ENCODE peak calls at places on chromosome 3, in ten cellular contexts. G, I, P, Q, D, M, E, S, J and T are unnamed samples. For H3K27me3 and H3K9me3, the result is how much of the 10 kb centered on the place peaks cover.

GRCh38 chr3:47781326-47781684 is 388 bp downstream of the SMARCC1 start:
- DNase-seq in G (no peak), I (peak), P (peak), Q (peak), D (no peak), M (peak), E (no peak), S (peak), J (peak), T (peak)

GRCh38 chr3:159929181-159929893 is 59.3 kb upstream of the IL12A start:
- DNase-seq in G (no peak), I (no peak), P (no peak), Q (peak), D (no peak), M (no peak), E (peak), S (peak), J (no peak), T (no peak)

GRCh38 chr3:182523836-182524235 is 269.5 kb upstream of the ATP11B start:
- DNase-seq in G (no peak), I (no peak), P (no peak), Q (no peak), D (no peak), M (no peak), E (no peak), S (no peak), J (no peak), T (no peak)

GRCh38 chr3:126672340-126672739 is 17.4 kb upstream of the TXNRD3 start:
- DNase-seq in G (no peak), I (no peak), P (no peak), Q (no peak), D (no peak), M (no peak), E (no peak), S (no peak), J (no peak), T (no peak)

GRCh38 chr3:123535580-123535979 is 49.3 kb downstream of the HACD2 start:
- DNase-seq in G (no peak), I (no peak), P (no peak), Q (peak), D (no peak), M (no peak), E (no peak), S (no peak), J (no peak), T (no peak)

GRCh38 chr3:104908761-104909160 is 457.9 kb upstream of the ALCAM start:
- DNase-seq in G (no peak), I (no peak), P (no peak), Q (no peak), D (no peak), M (no peak), E (no peak), S (no peak), J (no peak), T (no peak)

GRCh38 chr3:197670361-197670760 is 66.3 kb downstream of the RUBCN start:
- DNase-seq in G (no peak), I (no peak), P (no peak), Q (no peak), D (no peak), M (no peak), E (no peak), S (no peak), J (no peak), T (no peak)

GRCh38 chr3:17158941-17159682 is 274.4 kb downstream of the PLCL2 start:
- DNase-seq in G (no peak), I (no peak), P (no peak), Q (no peak), D (no peak), M (no peak), E (no peak), S (peak), J (no peak), T (peak)

GRCh38 chr3:119937229-119937628 is 155.3 kb downstream of the NR1I2 start:
- DNase-seq in G (no peak), I (no peak), P (no peak), Q (no peak), D (no peak), M (no peak), E (no peak), S (no peak), J (no peak), T (no peak)

GRCh38 chr3:127056281-127056680 is 73.4 kb downstream of the PLXNA1 start:
- DNase-seq in G (no peak), I (peak), P (no peak), Q (no peak), D (no peak), M (no peak), E (no peak), S (no peak), J (no peak), T (no peak)

GRCh38 chr3:85161544-85161943 is 202.8 kb downstream of the CADM2 start:
- DNase-seq in G (no peak), I (no peak), P (no peak), Q (no peak), D (no peak), M (no peak), E (no peak), S (no peak), J (no peak), T (no peak)

GRCh38 chr3:132245547-132245946 is 71.7 kb upstream of the ACP3 start:
- DNase-seq in G (no peak), I (no peak), P (no peak), Q (no peak), D (no peak), M (no peak), E (no peak), S (no peak), J (no peak), T (peak)

GRCh38 chr3:50124363-50125226 is 30.5 kb upstream of the SEMA3F start:
- DNase-seq in G (no peak), I (peak), P (no peak), Q (peak), D (no peak), M (no peak), E (no peak), S (no peak), J (peak), T (peak)

GRCh38 chr3:127259882-127260281 is 28.0 kb downstream of the PRR20G start:
- DNase-seq in G (no peak), I (no peak), P (no peak), Q (no peak), D (no peak), M (no peak), E (no peak), S (no peak), J (no peak), T (no peak)

GRCh38 chr3:167996514-167996913 is 99.2 kb downstream of the GOLIM4 start:
- DNase-seq in G (no peak), I (no peak), P (no peak), Q (no peak), D (no peak), M (no peak), E (no peak), S (no peak), J (no peak), T (no peak)

GRCh38 chr3:137763594-137763938 is 549 bp upstream of the SOX14 start:
- DNase-seq in G (no peak), I (no peak), P (no peak), Q (no peak), D (no peak), M (no peak), E (no peak), S (no peak), J (no peak), T (peak)
- H3K27me3 ChIP-seq in G (under half), I (under half), P (under half), Q (half or more), D (half or more), M (half or more), E (half or more), S (half or more), J (half or more), T (half or more)

DNA sequence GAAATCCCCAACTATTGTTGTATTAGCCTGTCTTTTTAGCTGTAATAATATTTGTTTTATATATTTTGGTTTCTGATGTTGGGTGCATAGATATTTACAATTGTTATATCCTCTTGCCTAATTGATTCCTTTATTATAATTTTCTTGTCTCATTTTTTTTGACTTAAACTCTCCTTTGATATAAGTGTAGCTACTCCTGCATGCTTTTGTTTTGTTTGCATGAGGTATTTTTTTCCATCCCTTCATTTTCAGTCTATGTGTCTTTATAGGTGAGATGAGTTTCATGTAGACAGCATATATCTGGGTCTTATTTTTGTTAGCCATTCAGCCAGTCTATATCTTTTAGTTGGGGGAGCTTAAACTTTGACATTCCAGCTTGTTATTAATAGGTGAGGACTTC is 37.4 kb downstream of the FAIM start:
- DNase-seq in G (no peak), I (no peak), P (no peak), Q (no peak), D (no peak), M (no peak), E (no peak), S (no peak), J (no peak), T (no peak)
- H3K9me3 ChIP-seq in G (under half), I (under half), P (under half), Q (under half), D (under half), M (under half), E (under half), S (under half), J (under half), T (under half)

GRCh38 chr3:184262927-184263179 is 1.5 kb upstream of the CAMK2N2 start:
- DNase-seq in G (no peak), I (no peak), P (no peak), Q (no peak), D (no peak), M (no peak), E (no peak), S (no peak), J (no peak), T (peak)
- H3K27me3 ChIP-seq in G (under half), I (under half), P (under half), Q (under half), D (under half), M (half or more), E (under half), S (half or more), J (half or more), T (under half)

DNA sequence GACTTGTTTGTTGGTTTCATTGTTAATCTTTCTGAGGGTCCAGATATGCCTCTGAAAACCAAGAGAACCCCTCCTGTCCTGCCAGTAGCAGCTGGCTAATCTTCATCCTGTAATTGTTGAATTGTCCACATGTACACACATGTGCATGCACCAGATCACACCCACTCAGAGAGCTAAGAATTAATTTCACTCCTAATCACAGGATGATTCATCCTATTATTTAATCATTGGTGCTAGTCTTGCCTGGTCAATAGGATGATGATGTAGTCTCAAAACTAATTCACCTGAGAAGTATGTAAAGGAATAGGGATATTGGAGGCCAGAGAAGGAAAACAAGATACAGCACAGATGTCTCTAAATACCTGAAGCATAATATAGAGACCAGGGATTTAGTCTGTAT is 7.8 kb upstream of the AHSG start:
- DNase-seq in G (no peak), I (no peak), P (no peak), Q (no peak), D (no peak), M (no peak), E (no peak), S (no peak), J (no peak), T (no peak)
- H3K9me3 ChIP-seq in G (under half), I (under half), P (under half), Q (under half), D (under half), M (under half), E (under half), S (under half), J (under half), T (under half)

GRCh38 chr3:42693530-42693930 is 8.2 kb downstream of the KLHL40 start:
- DNase-seq in G (no peak), I (no peak), P (no peak), Q (no peak), D (no peak), M (no peak), E (no peak), S (no peak), J (no peak), T (peak)

GRCh38 chr3:42690766-42691680 is 5.7 kb downstream of the KLHL40 start:
- DNase-seq in G (peak), I (no peak), P (no peak), Q (no peak), D (no peak), M (no peak), E (no peak), S (no peak), J (peak), T (peak)

GRCh38 chr3:42692667-42693529 is 7.6 kb downstream of the KLHL40 start:
- DNase-seq in G (peak), I (no peak), P (no peak), Q (no peak), D (no peak), M (no peak), E (no peak), S (no peak), J (peak), T (peak)

GRCh38 chr3:42690191-42690590 is 4.9 kb downstream of the KLHL40 start:
- DNase-seq in G (no peak), I (no peak), P (no peak), Q (no peak), D (no peak), M (no peak), E (no peak), S (no peak), J (peak), T (peak)

DNA sequence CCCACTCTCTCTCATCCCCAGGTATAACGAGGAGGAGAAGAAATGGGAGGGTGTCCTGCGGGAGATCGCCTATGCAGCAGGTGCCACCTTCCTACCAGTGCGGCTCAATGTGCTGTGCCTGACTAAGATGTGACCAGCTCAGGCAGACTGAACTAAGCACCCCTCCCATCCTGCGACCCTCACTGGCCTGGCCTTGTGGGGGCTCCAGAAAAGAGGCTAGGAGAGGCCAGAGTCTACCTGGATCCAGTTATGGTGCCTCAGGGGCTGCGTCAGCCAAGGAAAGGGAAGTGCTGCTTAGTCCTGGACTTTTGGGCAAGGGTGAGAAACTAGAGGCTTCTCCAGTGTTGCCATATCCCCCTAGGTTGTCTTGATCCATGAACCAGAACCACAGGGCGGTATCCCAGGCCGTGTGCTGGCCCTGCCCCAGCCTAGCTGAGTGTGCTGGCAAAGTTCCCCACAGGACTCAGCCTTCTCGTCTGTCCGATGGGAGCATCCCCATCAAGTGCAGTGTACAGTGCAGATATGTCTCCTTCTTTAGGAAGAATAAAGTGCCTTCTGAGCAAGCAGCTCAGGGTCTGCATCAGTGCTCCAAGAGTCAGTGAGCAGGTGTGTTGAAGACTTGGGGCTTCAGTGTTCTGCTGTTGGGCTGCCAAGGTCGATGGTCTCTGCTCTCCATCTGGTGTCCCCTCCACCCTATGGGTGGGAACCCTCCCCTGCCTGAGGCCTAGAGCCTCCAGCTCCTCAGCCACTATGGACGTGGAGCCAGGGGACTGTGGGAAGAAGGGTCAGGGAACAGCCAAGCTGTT is 6.7 kb downstream of the KLHL40 start:
- DNase-seq in G (peak), I (no peak), P (no peak), Q (no peak), D (no peak), M (no peak), E (no peak), S (no peak), J (peak), T (peak)
- H3K27me3 ChIP-seq in G (under half), I (under half), P (under half), Q (under half), D (under half), M (under half), E (under half), S (under half), J (under half), T (under half)

GRCh38 chr3:20683912-20684311 is 497.9 kb upstream of the SGO1 start:
- DNase-seq in G (no peak), I (no peak), P (no peak), Q (peak), D (no peak), M (no peak), E (peak), S (peak), J (no peak), T (no peak)
- H3K9me3 ChIP-seq in G (under half), I (under half), P (under half), Q (under half), D (under half), M (under half), E (under half), S (under half), J (under half), T (under half)